ENCODE peak calls at places on chromosomes 5 and 9, in ten cellular contexts. M is GM20000, H is uterus, K is AG09319, G is dorsolateral prefrontal cortex, C is ascending aorta, P is AG10803, Q is nephron progenitor cell, U is fibroblast of the aortic adventitia, N is esophagus muscularis mucosa. X is an unnamed sample.

GRCh38 chr9:81557957-81558791 is 131.2 kb downstream of the TLE1 start:
- DNase-seq in C (no peak), H (peak), U (peak), Q (no peak), G (no peak), M (no peak), N (no peak), K (peak), P (peak), X (no peak)

GRCh38 chr5:102450313-102450990 is 48.3 kb downstream of the SLCO6A1 start:
- DNase-seq in P (no peak), M (no peak), H (no peak), Q (no peak), U (peak), N (no peak), C (no peak), K (no peak), G (no peak), X (no peak)

GRCh38 chr9:84424945-84425344 is 84.4 kb upstream of the SLC28A3 start:
- DNase-seq in H (no peak), G (no peak), M (no peak), P (no peak), N (no peak), Q (no peak), K (no peak), U (no peak), C (no peak), X (no peak)

GRCh38 chr5:166722939-166723338 is 1568.5 kb upstream of the WWC1 start:
- DNase-seq in G (no peak), H (no peak), P (peak), U (peak), M (no peak), N (no peak), C (no peak), K (no peak), Q (no peak), X (no peak)

GRCh38 chr5:124678992-124679519 is 67.4 kb downstream of the ZNF608 start:
- DNase-seq in C (no peak), M (no peak), H (peak), K (no peak), G (no peak), P (no peak), N (no peak), U (no peak), Q (no peak), X (no peak)

GRCh38 chr9:16671591-16672137 is 198.8 kb downstream of the BNC2 start:
- DNase-seq in P (peak), H (no peak), Q (no peak), C (no peak), N (no peak), K (no peak), U (peak), G (no peak), M (no peak), X (no peak)

GRCh38 chr5:173888473-173889135 is 455 bp downstream of the CPEB4 start:
- DNase-seq in U (peak), K (no peak), H (peak), M (no peak), G (no peak), Q (peak), P (peak), N (no peak), C (no peak), X (no peak)

GRCh38 chr9:504921-505821 is 290.5 kb downstream of the DOCK8 start:
- DNase-seq in P (no peak), C (no peak), H (peak), K (no peak), G (no peak), N (no peak), U (no peak), Q (peak), M (peak), X (no peak)

GRCh38 chr5:24225051-24225450 is 419.7 kb downstream of the CDH10 start:
- DNase-seq in C (no peak), N (no peak), K (no peak), G (no peak), P (peak), Q (no peak), M (no peak), U (no peak), H (no peak), X (no peak)

GRCh38 chr9:37180138-37180537 is 59.8 kb downstream of the ZCCHC7 start:
- DNase-seq in H (no peak), C (no peak), Q (no peak), P (no peak), G (no peak), M (no peak), U (no peak), N (no peak), K (no peak), X (no peak)
- TF ChIP-seq CTCF in H (no peak), C (no peak), Q (no peak), P (no peak), G (no peak), M (no peak), U (no peak), N (no peak), K (no peak), X (no peak)

DNA sequence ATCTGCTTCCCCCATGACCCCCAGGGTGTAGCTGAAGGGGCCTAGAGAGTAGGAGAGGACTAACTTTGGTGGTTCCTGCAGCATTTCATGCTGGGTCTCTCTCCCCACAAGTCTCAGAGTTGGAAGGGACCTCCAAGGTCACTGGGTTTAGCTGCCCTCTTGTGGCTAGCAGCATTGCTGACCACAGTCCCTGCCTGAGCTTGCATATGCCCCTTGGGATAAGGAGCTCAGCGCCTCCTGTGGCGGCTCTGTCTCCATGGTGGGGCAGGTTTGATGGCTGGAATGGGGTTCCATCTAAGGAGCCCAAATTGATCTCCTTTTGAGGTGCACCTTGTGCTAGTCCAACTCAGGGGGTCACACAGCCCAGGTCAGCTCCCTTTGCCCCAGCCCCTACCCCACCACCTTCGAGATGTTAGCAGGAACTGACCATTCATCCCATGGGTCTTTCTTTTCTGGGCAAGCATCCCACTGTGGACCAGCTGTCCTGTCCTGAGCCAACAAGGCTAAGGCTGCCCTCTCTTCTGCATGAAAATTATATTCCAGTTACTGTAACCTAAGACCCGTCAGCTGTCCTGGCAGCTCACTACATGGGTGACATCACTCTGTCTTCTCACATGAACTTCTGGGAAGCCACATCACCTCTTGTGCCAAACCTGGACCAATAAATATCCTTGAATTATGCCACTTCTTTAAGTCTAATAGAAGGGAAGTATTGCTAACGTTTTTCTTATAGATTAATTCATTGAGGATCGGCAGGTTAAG is 196.2 kb downstream of the HSPA4 start:
- DNase-seq in M (no peak), G (no peak), Q (peak), N (no peak), H (no peak), K (no peak), U (peak), C (no peak), P (peak), X (no peak)
- TF ChIP-seq CTCF in M (no peak), G (peak), Q (peak), N (no peak), H (no peak), K (peak), U (peak), C (peak), P (peak), X (no peak)

GRCh38 chr5:43514816-43515677 is at the start of gene C5orf34:
- DNase-seq in U (peak), G (peak), P (peak), C (peak), K (peak), Q (peak), M (peak), N (peak), H (peak), X (peak)
- TF ChIP-seq CTCF in U (no peak), G (peak), P (no peak), C (no peak), K (no peak), Q (no peak), M (no peak), N (peak), H (no peak), X (no peak)

GRCh38 chr5:176361437-176362097 is at the start of gene KIAA1191:
- DNase-seq in U (peak), Q (peak), C (peak), K (peak), G (peak), P (peak), M (peak), N (peak), H (peak), X (peak)
- TF ChIP-seq CTCF in U (peak), Q (no peak), C (no peak), K (peak), G (peak), P (peak), M (peak), N (peak), H (peak), X (no peak)

GRCh38 chr5:64207978-64208377 is 42.3 kb downstream of the RNF180 start:
- DNase-seq in C (no peak), Q (no peak), P (peak), N (no peak), K (no peak), G (no peak), M (no peak), U (peak), H (no peak), X (no peak)
- TF ChIP-seq CTCF in C (peak), Q (peak), P (peak), N (peak), K (peak), G (peak), M (no peak), U (no peak), H (peak), X (no peak)

DNA sequence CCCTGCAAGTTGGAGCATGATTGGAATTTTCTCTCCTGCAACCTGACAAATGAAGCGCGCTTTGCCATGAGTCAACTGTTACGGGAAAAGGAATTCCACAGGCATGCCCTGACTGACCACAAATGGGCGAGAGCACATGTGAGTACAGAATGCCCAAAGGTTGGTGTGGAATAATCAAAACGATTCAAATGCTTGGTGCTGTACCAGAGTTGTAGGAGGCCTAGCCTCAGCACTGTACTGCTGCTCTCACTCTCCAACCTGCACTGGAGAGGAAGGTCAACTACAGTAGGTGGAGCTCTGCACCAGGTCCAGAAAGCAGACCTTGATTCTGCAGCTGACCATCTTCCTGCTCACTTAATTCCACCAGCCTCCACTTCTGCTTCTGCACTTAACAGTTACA is 406.9 kb upstream of the ACTBL2 start:
- DNase-seq in M (no peak), Q (peak), K (peak), H (no peak), G (no peak), N (no peak), C (no peak), P (peak), U (peak), X (no peak)
- TF ChIP-seq CTCF in M (no peak), Q (no peak), K (peak), H (no peak), G (no peak), N (no peak), C (no peak), P (peak), U (peak), X (no peak)